ENCODE peak calls at places on chromosome 1, in ten cellular contexts. T is AG04450; S is adipocyte; A is hepatic stellate cell; G is nucleus accumbens; F is NCI-H460; V is amygdala; Z is type B pancreatic cell; Q is activated CD4-positive, alpha-beta T cell treated with anti-CD3 and anti-CD28 coated beads, Interleukin-2, amount 50 U/mL, for 24 hours; R is glutamatergic neuron. L is an unnamed sample.

GRCh38 chr1:39105841-39106765 is 80.0 kb downstream of the NDUFS5 start:
- DNase-seq in T (no peak), S (peak), A (peak), G (no peak), F (no peak), V (no peak), Z (no peak), Q (no peak), R (peak), L (no peak)

GRCh38 chr1:34744851-34745250 is 10.0 kb upstream of the GJB5 start:
- DNase-seq in T (no peak), S (no peak), A (no peak), G (peak), F (no peak), V (no peak), Z (no peak), Q (no peak), R (no peak), L (peak)

GRCh38 chr1:32920833-32921232 is 19.6 kb upstream of the TMEM54 start:
- DNase-seq in T (no peak), S (no peak), A (no peak), G (no peak), F (no peak), V (no peak), Z (no peak), Q (no peak), R (no peak), L (no peak)

GRCh38 chr1:214550339-214551051 is 907 bp downstream of the PTPN14 start:
- DNase-seq in T (no peak), S (peak), A (peak), G (no peak), F (no peak), V (no peak), Z (no peak), Q (no peak), R (no peak), L (no peak)

GRCh38 chr1:121519042-121519755 is 334.4 kb downstream of the SRGAP2C start:
- DNase-seq in T (no peak), S (peak), A (no peak), G (peak), F (peak), V (no peak), Z (peak), Q (peak), R (peak), L (peak)

GRCh38 chr1:179021873-179022272 is 3.8 kb upstream of the FAM20B start:
- DNase-seq in T (no peak), S (no peak), A (peak), G (peak), F (peak), V (peak), Z (no peak), Q (no peak), R (no peak), L (peak)

GRCh38 chr1:69523032-69523431 is 44.7 kb upstream of the LRRC7 start:
- DNase-seq in T (peak), S (peak), A (peak), G (no peak), F (no peak), V (no peak), Z (no peak), Q (no peak), R (no peak), L (no peak)

GRCh38 chr1:240232548-240232947 is 140.9 kb downstream of the FMN2 start:
- DNase-seq in T (no peak), S (peak), A (no peak), G (no peak), F (peak), V (no peak), Z (no peak), Q (no peak), R (no peak), L (no peak)

GRCh38 chr1:60809204-60809985 is 273.0 kb upstream of the NFIA start:
- DNase-seq in T (no peak), S (peak), A (no peak), G (no peak), F (no peak), V (no peak), Z (no peak), Q (no peak), R (no peak), L (no peak)